ENCODE peak calls at places on chromosome 3, in seven cellular contexts. One of them, this sample, is unnamed.

GRCh38 chr3:152524198-152525140 is 255.7 kb downstream of the MBNL1 start:
- DNase-seq in K562: peak; percentile 76
- DNase-seq in HCT116: peak; percentile 33
- DNase-seq in SK-N-SH: peak; percentile 21
- DNase-seq in H1: no peak
- DNase-seq in GM12878: no peak
- DNase-seq in HepG2: peak; percentile 33
- DNase-seq in this sample: peak; percentile 56

GRCh38 chr3:49925485-49925884 is 4.1 kb downstream of the MON1A start:
- DNase-seq in K562: no peak
- DNase-seq in HCT116: no peak
- DNase-seq in SK-N-SH: no peak
- DNase-seq in H1: no peak
- DNase-seq in GM12878: no peak
- DNase-seq in HepG2: no peak
- DNase-seq in this sample: no peak

GRCh38 chr3:154936196-154936595 is 143.9 kb upstream of the MME start:
- DNase-seq in K562: no peak
- DNase-seq in HCT116: no peak
- DNase-seq in SK-N-SH: no peak
- DNase-seq in H1: no peak
- DNase-seq in GM12878: no peak
- DNase-seq in HepG2: no peak
- DNase-seq in this sample: no peak

GRCh38 chr3:156793851-156794250 is 32.3 kb upstream of the LEKR1 start:
- DNase-seq in K562: no peak
- DNase-seq in HCT116: no peak
- DNase-seq in SK-N-SH: no peak
- DNase-seq in H1: no peak
- DNase-seq in GM12878: no peak
- DNase-seq in HepG2: no peak
- DNase-seq in this sample: no peak

GRCh38 chr3:8445861-8446260 is 55.8 kb upstream of the LMCD1 start:
- DNase-seq in K562: no peak
- DNase-seq in HCT116: no peak
- DNase-seq in SK-N-SH: no peak
- DNase-seq in H1: no peak
- DNase-seq in GM12878: no peak
- DNase-seq in HepG2: no peak
- DNase-seq in this sample: no peak

GRCh38 chr3:141940204-141940776 is 63.8 kb downstream of the ATP1B3 start:
- DNase-seq in K562: no peak
- DNase-seq in HCT116: peak; percentile 95
- DNase-seq in SK-N-SH: peak; percentile 77
- DNase-seq in H1: no peak
- DNase-seq in GM12878: no peak
- DNase-seq in HepG2: no peak
- DNase-seq in this sample: peak; percentile 42

GRCh38 chr3:139630532-139630931 is 47.2 kb downstream of the NMNAT3 start:
- DNase-seq in K562: no peak
- DNase-seq in HCT116: no peak
- DNase-seq in SK-N-SH: no peak
- DNase-seq in H1: no peak
- DNase-seq in GM12878: no peak
- DNase-seq in HepG2: no peak
- DNase-seq in this sample: no peak

GRCh38 chr3:140023616-140024530 is 88.9 kb downstream of the CLSTN2 start:
- DNase-seq in K562: no peak
- DNase-seq in HCT116: no peak
- DNase-seq in SK-N-SH: no peak
- DNase-seq in H1: no peak
- DNase-seq in GM12878: no peak
- DNase-seq in HepG2: no peak
- DNase-seq in this sample: no peak

GRCh38 chr3:37652405-37652804 is 209.3 kb upstream of the CTDSPL start:
- DNase-seq in K562: no peak
- DNase-seq in HCT116: no peak
- DNase-seq in SK-N-SH: no peak
- DNase-seq in H1: no peak
- DNase-seq in GM12878: no peak
- DNase-seq in HepG2: no peak
- DNase-seq in this sample: no peak

GRCh38 chr3:81425198-81425868 is 336.1 kb downstream of the GBE1 start:
- DNase-seq in K562: no peak
- DNase-seq in HCT116: no peak
- DNase-seq in SK-N-SH: no peak
- DNase-seq in H1: no peak
- DNase-seq in GM12878: no peak
- DNase-seq in HepG2: no peak
- DNase-seq in this sample: no peak

GRCh38 chr3:177516130-177517011 is 319.1 kb upstream of the TBL1XR1 start:
- DNase-seq in K562: no peak
- DNase-seq in HCT116: no peak
- DNase-seq in SK-N-SH: no peak
- DNase-seq in H1: no peak
- DNase-seq in GM12878: no peak
- DNase-seq in HepG2: peak; percentile 74
- DNase-seq in this sample: no peak

GRCh38 chr3:50050361-50050760 is 38.4 kb upstream of the RBM5 start:
- DNase-seq in K562: no peak
- DNase-seq in HCT116: no peak
- DNase-seq in SK-N-SH: no peak
- DNase-seq in H1: no peak
- DNase-seq in GM12878: no peak
- DNase-seq in HepG2: peak; percentile 34
- DNase-seq in this sample: no peak

GRCh38 chr3:114660124-114660523 is 366.3 kb downstream of the TIGIT start:
- DNase-seq in K562: no peak
- DNase-seq in HCT116: no peak
- DNase-seq in SK-N-SH: no peak
- DNase-seq in H1: no peak
- DNase-seq in GM12878: no peak
- DNase-seq in HepG2: no peak
- DNase-seq in this sample: no peak

GRCh38 chr3:53113293-53114010 is 16.8 kb downstream of the RFT1 start:
- DNase-seq in K562: no peak
- DNase-seq in HCT116: no peak
- DNase-seq in SK-N-SH: no peak
- DNase-seq in H1: no peak
- DNase-seq in GM12878: no peak
- DNase-seq in HepG2: no peak
- DNase-seq in this sample: no peak

GRCh38 chr3:45929042-45929679 is 14.1 kb upstream of the CXCR6 start:
- DNase-seq in K562: peak; percentile 70
- DNase-seq in HCT116: peak; percentile 10
- DNase-seq in SK-N-SH: peak; percentile 84
- DNase-seq in H1: peak; percentile 74
- DNase-seq in GM12878: no peak
- DNase-seq in HepG2: peak; percentile 12
- DNase-seq in this sample: peak; percentile 30

GRCh38 chr3:177646749-177647148 is 449.5 kb upstream of the TBL1XR1 start:
- DNase-seq in K562: no peak
- DNase-seq in HCT116: no peak
- DNase-seq in SK-N-SH: no peak
- DNase-seq in H1: no peak
- DNase-seq in GM12878: no peak
- DNase-seq in HepG2: no peak
- DNase-seq in this sample: no peak

GRCh38 chr3:40504636-40505430 is 1.0 kb upstream of the ZNF620 start:
- DNase-seq in K562: no peak
- DNase-seq in HCT116: peak; percentile 66
- DNase-seq in SK-N-SH: no peak
- DNase-seq in H1: no peak
- DNase-seq in GM12878: no peak
- DNase-seq in HepG2: peak; percentile 76
- DNase-seq in this sample: peak; percentile 76

GRCh38 chr3:59839810-59840515 is 790.1 kb upstream of the CFAP20DC start:
- DNase-seq in K562: no peak
- DNase-seq in HCT116: no peak
- DNase-seq in SK-N-SH: no peak
- DNase-seq in H1: no peak
- DNase-seq in GM12878: peak; percentile 40
- DNase-seq in HepG2: no peak
- DNase-seq in this sample: no peak

GRCh38 chr3:154229217-154229590 is 95.1 kb downstream of the DHX36 start:
- DNase-seq in K562: no peak
- DNase-seq in HCT116: no peak
- DNase-seq in SK-N-SH: no peak
- DNase-seq in H1: no peak
- DNase-seq in GM12878: no peak
- DNase-seq in HepG2: no peak
- DNase-seq in this sample: no peak

GRCh38 chr3:134600685-134601502 is 49.9 kb downstream of the KY start:
- DNase-seq in K562: peak; percentile 58
- DNase-seq in HCT116: peak; percentile 28
- DNase-seq in SK-N-SH: peak; percentile 83
- DNase-seq in H1: peak; percentile 89
- DNase-seq in GM12878: no peak
- DNase-seq in HepG2: peak; percentile 23
- DNase-seq in this sample: peak; percentile 8

GRCh38 chr3:186511702-186512101 is 32.5 kb downstream of the CRYGS start:
- DNase-seq in K562: no peak
- DNase-seq in HCT116: no peak
- DNase-seq in SK-N-SH: no peak
- DNase-seq in H1: no peak
- DNase-seq in GM12878: no peak
- DNase-seq in HepG2: no peak
- DNase-seq in this sample: no peak

GRCh38 chr3:62007036-62007435 is 366.3 kb downstream of the FEZF2 start:
- DNase-seq in K562: no peak
- DNase-seq in HCT116: no peak
- DNase-seq in SK-N-SH: no peak
- DNase-seq in H1: no peak
- DNase-seq in GM12878: no peak
- DNase-seq in HepG2: no peak
- DNase-seq in this sample: no peak

GRCh38 chr3:167749728-167750127 is 14.2 kb downstream of the SERPINI1 start:
- DNase-seq in K562: no peak
- DNase-seq in HCT116: no peak
- DNase-seq in SK-N-SH: no peak
- DNase-seq in H1: no peak
- DNase-seq in GM12878: no peak
- DNase-seq in HepG2: no peak
- DNase-seq in this sample: no peak
- TF ChIP-seq SIN3A in K562: no peak
- TF ChIP-seq SIN3A in HCT116: no peak
- TF ChIP-seq SIN3A in SK-N-SH: no peak
- TF ChIP-seq SIN3A in H1: no peak
- TF ChIP-seq SIN3A in GM12878: no peak
- TF ChIP-seq SIN3A in HepG2: no peak
- TF ChIP-seq SIN3A in this sample: no peak

GRCh38 chr3:13896473-13897154 is 16.7 kb upstream of the WNT7A start:
- DNase-seq in K562: peak; percentile 83
- DNase-seq in HCT116: peak; percentile 63
- DNase-seq in SK-N-SH: peak; percentile 70
- DNase-seq in H1: peak; percentile 55
- DNase-seq in GM12878: peak; percentile 16
- DNase-seq in HepG2: peak; percentile 70
- DNase-seq in this sample: no peak
- H3K4me3 ChIP-seq in K562: peak overlapping the region; percentile 42
- H3K4me3 ChIP-seq in HCT116: no peak overlapping the region
- H3K4me3 ChIP-seq in SK-N-SH: peak overlapping the region; percentile 61
- H3K4me3 ChIP-seq in H1: peak overlapping the region; percentile 79
- H3K4me3 ChIP-seq in GM12878: no peak overlapping the region
- H3K4me3 ChIP-seq in HepG2: no peak overlapping the region
- H3K4me3 ChIP-seq in this sample: peak overlapping the region; percentile 55

GRCh38 chr3:42827654-42828053 is 18.4 kb downstream of the ACKR2 start:
- DNase-seq in K562: no peak
- DNase-seq in HCT116: no peak
- DNase-seq in SK-N-SH: no peak
- DNase-seq in H1: no peak
- DNase-seq in GM12878: no peak
- DNase-seq in HepG2: no peak
- DNase-seq in this sample: no peak

GRCh38 chr3:42829083-42829627 is 19.9 kb downstream of the ACKR2 start:
- DNase-seq in K562: no peak
- DNase-seq in HCT116: peak; percentile 19
- DNase-seq in SK-N-SH: no peak
- DNase-seq in H1: no peak
- DNase-seq in GM12878: no peak
- DNase-seq in HepG2: peak; percentile 95
- DNase-seq in this sample: no peak

GRCh38 chr3:42829628-42830436 is 20.6 kb downstream of the ACKR2 start:
- DNase-seq in K562: no peak
- DNase-seq in HCT116: no peak
- DNase-seq in SK-N-SH: no peak
- DNase-seq in H1: no peak
- DNase-seq in GM12878: no peak
- DNase-seq in HepG2: peak; percentile 72
- DNase-seq in this sample: no peak

GRCh38 chr3:42831321-42831713 is 22.1 kb downstream of the ACKR2 start:
- DNase-seq in K562: peak; percentile 83
- DNase-seq in HCT116: peak; percentile 65
- DNase-seq in SK-N-SH: peak; percentile 57
- DNase-seq in H1: peak; percentile 95
- DNase-seq in GM12878: no peak
- DNase-seq in HepG2: peak; percentile 73
- DNase-seq in this sample: no peak

GRCh38 chr3:42830437-42831320 is 21.4 kb downstream of the ACKR2 start:
- DNase-seq in K562: peak; percentile 73
- DNase-seq in HCT116: peak; percentile 40
- DNase-seq in SK-N-SH: peak; percentile 34
- DNase-seq in H1: no peak
- DNase-seq in GM12878: no peak
- DNase-seq in HepG2: peak; percentile 78
- DNase-seq in this sample: no peak
- TF ChIP-seq SIN3A in K562: no peak
- TF ChIP-seq SIN3A in HCT116: no peak
- TF ChIP-seq SIN3A in SK-N-SH: no peak
- TF ChIP-seq SIN3A in H1: no peak
- TF ChIP-seq SIN3A in GM12878: no peak
- TF ChIP-seq SIN3A in HepG2: no peak
- TF ChIP-seq SIN3A in this sample: no peak

DNA sequence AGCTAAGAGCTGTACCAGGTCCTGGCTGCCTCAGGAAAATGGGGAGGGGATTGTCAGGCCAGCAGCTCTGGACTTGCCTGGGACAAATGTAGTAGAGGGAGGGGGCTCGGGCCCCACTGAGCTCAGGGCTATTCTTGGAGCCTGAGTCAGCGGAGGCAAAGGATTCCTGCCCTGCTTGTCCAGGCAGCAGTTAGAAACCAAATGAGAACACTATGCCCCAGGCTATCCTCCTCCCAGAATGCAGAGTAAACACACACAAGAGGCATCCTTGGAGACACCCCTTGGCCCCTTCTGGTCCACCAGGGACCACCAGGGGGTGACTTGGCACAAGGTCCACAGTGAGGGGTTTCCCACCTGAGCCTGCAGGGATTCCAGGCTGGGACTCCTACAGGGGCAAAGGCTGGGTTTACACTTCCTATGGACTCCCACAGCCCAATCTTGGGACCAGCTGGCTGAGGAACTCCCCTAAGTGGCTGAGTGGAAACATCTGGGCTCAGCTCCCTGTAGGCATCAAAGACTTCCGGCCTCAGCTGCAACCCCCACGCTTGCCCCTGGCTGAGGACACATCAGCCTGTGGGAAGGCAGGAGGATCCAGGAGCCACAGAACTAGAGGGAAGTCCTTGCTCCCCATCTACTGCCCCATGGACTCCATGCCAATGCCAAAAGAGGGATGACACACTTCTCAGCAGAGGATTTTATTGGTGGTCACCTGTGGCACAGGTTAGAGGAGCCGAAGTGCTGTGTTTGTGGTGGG is 3.4 kb upstream of the COL7A1 start:
- DNase-seq in K562: no peak
- DNase-seq in HCT116: no peak
- DNase-seq in SK-N-SH: no peak
- DNase-seq in H1: no peak
- DNase-seq in GM12878: no peak
- DNase-seq in HepG2: no peak
- DNase-seq in this sample: no peak
- H3K4me3 ChIP-seq in K562: no peak overlapping the region
- H3K4me3 ChIP-seq in HCT116: no peak overlapping the region
- H3K4me3 ChIP-seq in SK-N-SH: no peak overlapping the region
- H3K4me3 ChIP-seq in H1: no peak overlapping the region
- H3K4me3 ChIP-seq in GM12878: no peak overlapping the region
- H3K4me3 ChIP-seq in HepG2: no peak overlapping the region
- H3K4me3 ChIP-seq in this sample: no peak overlapping the region